ENCODE peak calls at places on chromosomes 16 and 17, in six cellular contexts. H, U, R, Q, P and L are unnamed samples.

GRCh38 chr17:48427598-48427997 is 2.4 kb downstream of the SKAP1 start:
- DNase-seq in Q (no peak), P (no peak), R (no peak), U (no peak), H (no peak), L (no peak)

GRCh38 chr17:20156196-20157077 is 147.3 kb downstream of the SPECC1 start:
- DNase-seq in R (peak; percentile 62), U (peak; percentile 28), Q (no peak), H (peak; percentile 34), P (peak; percentile 66), L (peak; percentile 26)

GRCh38 chr17:72563952-72564351 is 443.1 kb downstream of the SOX9 start:
- DNase-seq in R (no peak), P (no peak), U (no peak), Q (no peak), H (no peak), L (no peak)

GRCh38 chr17:28551421-28552186 is 820 bp downstream of the UNC119 start:
- DNase-seq in Q (no peak), U (no peak), P (no peak), R (no peak), H (no peak), L (no peak)

GRCh38 chr16:88346680-88347505 is 35.9 kb upstream of the ZNF469 start:
- DNase-seq in P (no peak), R (no peak), U (no peak), Q (no peak), H (no peak), L (no peak)

GRCh38 chr17:69716571-69716970 is 302.1 kb downstream of the MAP2K6 start:
- DNase-seq in U (no peak), Q (peak; percentile 63), P (no peak), R (no peak), H (no peak), L (no peak)

GRCh38 chr16:27505297-27506236 is 44.1 kb downstream of the GTF3C1 start:
- DNase-seq in U (no peak), R (no peak), P (no peak), H (no peak), Q (no peak), L (peak; percentile 36)

GRCh38 chr17:2782030-2782429 is 14.2 kb upstream of the RAP1GAP2 start:
- DNase-seq in Q (no peak), P (no peak), R (no peak), H (no peak), U (peak; percentile 22), L (peak; percentile 27)

GRCh38 chr16:1335211-1335971 is 1.9 kb downstream of the BAIAP3 start:
- DNase-seq in U (no peak), P (no peak), Q (no peak), R (no peak), H (no peak), L (no peak)

GRCh38 chr17:80862341-80862969 is 129.2 kb upstream of the CHMP6 start:
- DNase-seq in U (no peak), Q (no peak), P (no peak), R (no peak), H (no peak), L (no peak)

GRCh38 chr17:82062076-82062983 is 3.3 kb downstream of the DUS1L start:
- DNase-seq in R (no peak), P (no peak), H (no peak), Q (no peak), U (no peak), L (no peak)

GRCh38 chr16:56382459-56382858 is 42.9 kb downstream of the AMFR start:
- DNase-seq in Q (no peak), R (no peak), P (no peak), U (no peak), H (no peak), L (no peak)

GRCh38 chr17:41302981-41303380 is 330 bp upstream of the KRTAP29-1 start:
- DNase-seq in H (no peak), Q (no peak), U (no peak), P (no peak), R (no peak), L (no peak)

GRCh38 chr16:56939801-56940200 is 7.9 kb downstream of the HERPUD1 start:
- DNase-seq in H (no peak), Q (no peak), U (no peak), R (no peak), P (no peak), L (no peak)